ENCODE peak calls at places on chromosomes 11 and 22, in eight cellular contexts. F is K562, A is BJ, T is endothelial cell, O is neural crest cell, J is neural progenitor cell, Q is transverse colon, Y is lower lobe of right lung. E is an unnamed sample.

GRCh38 chr22:44446483-44446882 is 51.5 kb downstream of the RTL6 start:
- DNase-seq in F (no peak), A (no peak), T (no peak), O (no peak), J (no peak), Q (no peak), Y (no peak), E (no peak)

GRCh38 chr22:32754413-32755041 is 47.0 kb upstream of the TIMP3 start:
- DNase-seq in F (no peak), A (no peak), T (no peak), O (no peak), J (no peak), Q (peak; percentile 16), Y (no peak), E (peak; percentile 80)

GRCh38 chr22:39515266-39516050 is 4.9 kb upstream of the ATF4 start:
- DNase-seq in F (no peak), A (no peak), T (no peak), O (no peak), J (no peak), Q (no peak), Y (peak; percentile 24), E (no peak)

GRCh38 chr11:27971256-27971655 is 136.7 kb downstream of the KIF18A start:
- DNase-seq in F (no peak), A (no peak), T (no peak), O (no peak), J (no peak), Q (no peak), Y (no peak), E (no peak)

GRCh38 chr11:110160016-110160415 is 66.8 kb downstream of the ZC3H12C start:
- DNase-seq in F (no peak), A (no peak), T (no peak), O (no peak), J (no peak), Q (no peak), Y (no peak), E (peak; percentile 35)

GRCh38 chr11:73916435-73916834 is 34.4 kb upstream of the DNAJB13 start:
- DNase-seq in F (peak; percentile 20), A (no peak), T (no peak), O (no peak), J (no peak), Q (no peak), Y (no peak), E (no peak)

GRCh38 chr11:117479372-117479771 is 151.7 kb downstream of the CEP164 start:
- DNase-seq in F (peak; percentile 52), A (no peak), T (no peak), O (no peak), J (no peak), Q (no peak), Y (no peak), E (no peak)

GRCh38 chr11:108289699-108290098 is 66.8 kb downstream of the ATM start:
- DNase-seq in F (no peak), A (no peak), T (no peak), O (no peak), J (no peak), Q (no peak), Y (no peak), E (no peak)

GRCh38 chr11:112363527-112363926 is 102.9 kb upstream of the PLET1 start:
- DNase-seq in F (no peak), A (peak; percentile 3), T (no peak), O (no peak), J (no peak), Q (no peak), Y (no peak), E (no peak)

GRCh38 chr11:13859986-13860385 is 102.5 kb upstream of the SPON1 start:
- DNase-seq in F (no peak), A (no peak), T (no peak), O (no peak), J (no peak), Q (no peak), Y (no peak), E (no peak)

GRCh38 chr11:61980783-61981541 is 13.5 kb upstream of the FTH1 start:
- DNase-seq in F (no peak), A (no peak), T (no peak), O (no peak), J (no peak), Q (no peak), Y (no peak), E (no peak)

GRCh38 chr22:43861529-43861928 is 784 bp downstream of the SULT4A1 start:
- DNase-seq in F (no peak), A (no peak), T (no peak), O (no peak), J (no peak), Q (no peak), Y (no peak), E (no peak)

DNA sequence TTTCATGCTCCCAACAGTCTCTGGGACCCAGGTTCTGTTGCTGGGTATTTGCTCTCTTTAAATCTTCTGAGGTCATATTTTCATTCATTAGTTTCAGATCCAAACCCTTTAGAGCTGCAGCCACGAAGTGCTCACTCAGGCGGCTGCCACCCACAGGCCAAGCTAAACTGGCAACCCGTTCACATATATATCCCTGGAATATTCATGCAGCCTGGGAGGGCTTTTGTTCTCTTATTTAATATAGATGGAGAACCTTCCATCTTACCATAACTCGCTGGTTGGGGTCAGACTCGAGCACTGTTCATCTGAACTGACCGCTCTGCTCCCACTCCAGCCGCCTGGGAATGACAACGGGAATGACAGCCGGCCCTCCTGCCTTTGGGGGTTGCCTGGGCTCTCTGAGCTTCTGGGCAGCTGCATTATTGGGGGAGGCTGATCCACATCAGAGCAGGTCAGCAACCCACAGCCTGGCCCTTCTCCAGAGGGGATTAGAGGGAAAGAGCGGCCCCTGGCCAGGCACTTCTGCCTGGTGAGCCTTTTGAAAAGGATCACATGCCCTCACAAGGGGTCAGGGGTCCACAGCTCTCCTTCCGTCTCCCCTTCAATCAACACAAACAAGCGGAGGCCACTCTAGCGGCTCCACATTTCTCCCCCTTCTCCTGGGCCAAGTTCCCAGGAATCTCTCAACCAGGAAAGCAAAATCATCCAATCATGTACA is 11.9 kb downstream of the TMEM184B start:
- DNase-seq in F (no peak), A (no peak), T (no peak), O (no peak), J (peak; percentile 76), Q (no peak), Y (no peak), E (no peak)
- TF ChIP-seq CTCF in F (no peak), A (peak; percentile 22), T (no peak), O (no peak), J (no peak), Q (peak; percentile 5), Y (peak; percentile 12), E (peak; percentile 21)

DNA sequence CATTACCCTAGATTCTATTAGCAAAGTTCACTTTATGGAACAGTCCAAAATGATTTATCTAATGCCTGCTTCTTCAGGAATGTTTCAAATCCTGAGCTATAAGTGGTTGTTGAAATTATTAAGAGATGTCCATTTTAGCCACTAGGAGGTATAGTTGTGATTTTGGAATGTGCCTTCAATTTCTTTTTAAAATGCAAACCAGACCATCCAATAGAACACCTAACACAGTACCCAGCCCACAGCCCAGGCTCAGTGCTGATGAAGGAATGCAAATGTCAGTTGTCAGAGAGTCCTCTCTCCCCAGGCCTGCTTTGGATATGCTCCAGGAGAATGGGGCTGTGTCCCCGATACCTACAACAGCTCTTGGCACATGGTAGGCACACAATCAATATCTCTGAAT is 85.8 kb upstream of the E2F8 start:
- DNase-seq in F (no peak), A (no peak), T (no peak), O (no peak), J (no peak), Q (no peak), Y (no peak), E (peak; percentile 58)
- TF ChIP-seq CTCF in F (peak; percentile 38), A (peak; percentile 41), T (no peak), O (peak; percentile 48), J (no peak), Q (peak; percentile 14), Y (no peak), E (peak; percentile 45)

GRCh38 chr22:30866811-30867271 is 101.7 kb downstream of the MORC2 start:
- DNase-seq in F (no peak), A (no peak), T (no peak), O (no peak), J (peak; percentile 31), Q (no peak), Y (no peak), E (no peak)
- TF ChIP-seq CTCF in F (peak; percentile 25), A (no peak), T (no peak), O (peak; percentile 26), J (peak; percentile 21), Q (no peak), Y (peak; percentile 20), E (no peak)

GRCh38 chr22:49551446-49551845 is 276.2 kb downstream of the BRD1 start:
- DNase-seq in F (no peak), A (no peak), T (no peak), O (no peak), J (no peak), Q (no peak), Y (peak; percentile 32), E (no peak)

GRCh38 chr22:49549851-49550430 is 277.7 kb downstream of the BRD1 start:
- DNase-seq in F (no peak), A (no peak), T (no peak), O (no peak), J (no peak), Q (no peak), Y (peak; percentile 20), E (no peak)

GRCh38 chr22:49551897-49552659 is 275.6 kb downstream of the BRD1 start:
- DNase-seq in F (no peak), A (no peak), T (no peak), O (no peak), J (no peak), Q (no peak), Y (no peak), E (no peak)

GRCh38 chr22:49549256-49549655 is 278.4 kb downstream of the BRD1 start:
- DNase-seq in F (no peak), A (no peak), T (no peak), O (no peak), J (no peak), Q (no peak), Y (peak; percentile 10), E (no peak)

GRCh38 chr22:49550766-49551362 is 276.8 kb downstream of the BRD1 start:
- DNase-seq in F (peak; percentile 47), A (no peak), T (no peak), O (no peak), J (no peak), Q (no peak), Y (peak; percentile 10), E (no peak)
- TF ChIP-seq CTCF in F (peak; percentile 45), A (no peak), T (no peak), O (no peak), J (peak; percentile 13), Q (no peak), Y (no peak), E (no peak)